ENCODE peak calls at places on chromosomes 3 and 15, in four cellular contexts. W, A, M and F are unnamed samples.
A peak's percentile ranks its signal among the peaks of the same experiment; 100 is the strongest.

GRCh38 chr3:46693038-46693896 is at the start of gene ALS2CL:
- DNase-seq in W (no peak), A (peak; percentile 53), M (peak; percentile 13), F (peak; percentile 32)

GRCh38 chr3:44419923-44420650 is 57.4 kb downstream of the ZNF445 start:
- DNase-seq in W (no peak), A (no peak), M (no peak), F (no peak)

GRCh38 chr3:17634201-17634600 is 108.2 kb downstream of the TBC1D5 start:
- DNase-seq in W (no peak), A (no peak), M (no peak), F (no peak)

GRCh38 chr15:43187544-43188155 is 2.4 kb downstream of the CCNDBP1 start:
- DNase-seq in W (peak; percentile 34), A (no peak), M (no peak), F (no peak)

GRCh38 chr3:195885036-195885871 is 23.1 kb downstream of the TNK2 start:
- DNase-seq in W (no peak), A (no peak), M (no peak), F (no peak)

GRCh38 chr3:47692158-47692557 is 89.5 kb downstream of the SMARCC1 start:
- DNase-seq in W (no peak), A (no peak), M (no peak), F (no peak)

GRCh38 chr3:42547401-42547945 is 34.3 kb downstream of the SEC22C start:
- DNase-seq in W (peak; percentile 13), A (peak; percentile 85), M (peak; percentile 48), F (peak; percentile 75)

GRCh38 chr15:84669726-84670125 is 11.7 kb upstream of the NMB start:
- DNase-seq in W (no peak), A (no peak), M (no peak), F (no peak)

GRCh38 chr3:132587401-132587800 is 9.7 kb upstream of the ACKR4 start:
- DNase-seq in W (no peak), A (no peak), M (no peak), F (no peak)

GRCh38 chr15:51094606-51095569 is at the start of gene TNFAIP8L3:
- DNase-seq in W (no peak), A (peak; percentile 79), M (no peak), F (peak; percentile 31)

GRCh38 chr15:80550219-80550909 is 144.7 kb upstream of the ABHD17C start:
- DNase-seq in W (peak; percentile 88), A (no peak), M (no peak), F (no peak)

GRCh38 chr3:100001083-100001482 is 113.2 kb downstream of the FILIP1L start:
- DNase-seq in W (no peak), A (no peak), M (no peak), F (no peak)

GRCh38 chr15:78076231-78077052 is 1.1 kb downstream of the TBC1D2B start:
- DNase-seq in W (no peak), A (no peak), M (no peak), F (peak; percentile 21)

GRCh38 chr3:11930084-11930483 is 74.1 kb upstream of the SYN2 start:
- DNase-seq in W (no peak), A (no peak), M (no peak), F (no peak)